ENCODE peak calls at places on chromosomes 4 and X, in four cellular contexts. D is frontal cortex, X is AG09319, C is heart left ventricle. W is an unnamed sample.

GRCh38 chr4:184807797-184808718 is 17.7 kb downstream of the ACSL1 start:
- DNase-seq in D (no peak), C (no peak), X (no peak), W (peak)

GRCh38 chr4:3016839-3017410 is 53.6 kb downstream of the GRK4 start:
- DNase-seq in X (no peak), D (no peak), C (no peak), W (no peak)

GRCh38 chr4:16864199-16864598 is 34.2 kb downstream of the LDB2 start:
- DNase-seq in D (no peak), X (no peak), C (no peak), W (no peak)

GRCh38 chr4:71526626-71527406 is 188.0 kb downstream of the SLC4A4 start:
- DNase-seq in D (no peak), X (no peak), C (no peak), W (peak)

GRCh38 chrX:99820197-99820596 is 589.9 kb downstream of the PCDH19 start:
- DNase-seq in C (no peak), D (no peak), X (no peak), W (no peak)

GRCh38 chr4:80008971-80009370 is 64.1 kb downstream of the ANTXR2 start:
- DNase-seq in D (no peak), C (no peak), X (no peak), W (no peak)

GRCh38 chr4:92091335-92091734 is 212.4 kb upstream of the GRID2 start:
- DNase-seq in X (no peak), D (no peak), C (no peak), W (no peak)

GRCh38 chrX:7603387-7603786 is 239.6 kb upstream of the VCX start:
- DNase-seq in C (no peak), D (no peak), X (no peak), W (no peak)

GRCh38 chrX:107776649-107777535 is 641 bp upstream of the NCBP2L start:
- DNase-seq in C (peak), D (peak), X (peak), W (peak)

GRCh38 chrX:139141370-139141769 is 389.2 kb upstream of the F9 start:
- DNase-seq in D (no peak), X (no peak), C (no peak), W (no peak)

GRCh38 chr4:140637836-140638235 is 69.1 kb upstream of the UCP1 start:
- DNase-seq in D (no peak), X (no peak), C (no peak), W (no peak)

GRCh38 chrX:154370300-154370881 is 4.0 kb downstream of the FLNA start:
- DNase-seq in C (no peak), X (no peak), D (peak), W (peak)

GRCh38 chrX:11080721-11081120 is 30.4 kb upstream of the HCCS start:
- DNase-seq in C (no peak), X (no peak), D (no peak), W (peak)

GRCh38 chr4:82798168-82799005 is at the start of gene SCD5:
- DNase-seq in X (peak), C (peak), D (peak), W (peak)

GRCh38 chrX:118530537-118530936 is 34.9 kb downstream of the DOCK11 start:
- DNase-seq in X (no peak), D (no peak), C (no peak), W (no peak)

GRCh38 chr4:88759039-88759631 is 61.5 kb upstream of the NAP1L5 start:
- DNase-seq in C (no peak), D (no peak), X (no peak), W (peak)

GRCh38 chrX:46582325-46582724 is 8.8 kb downstream of the CHST7 start:
- DNase-seq in D (no peak), C (no peak), X (no peak), W (no peak)

GRCh38 chr4:138242076-138242829 is at the start of gene SLC7A11:
- DNase-seq in C (no peak), D (no peak), X (peak), W (peak)